ENCODE peak calls at places on chromosomes 11 and 22, in four cellular contexts. H, V, F and A are unnamed samples.

GRCh38 chr11:9726313-9727022 is 62.6 kb downstream of the SWAP70 start:
- DNase-seq in F (no peak), V (no peak), H (peak), A (peak)

GRCh38 chr11:113895367-113896155 is 9.0 kb upstream of the HTR3B start:
- DNase-seq in F (no peak), V (no peak), H (peak), A (peak)

GRCh38 chr22:27139935-27140493 is 482.6 kb downstream of the MIAT start:
- DNase-seq in F (no peak), V (no peak), H (no peak), A (no peak)

GRCh38 chr11:126647735-126648134 is 292.2 kb downstream of the ST3GAL4 start:
- DNase-seq in H (no peak), F (no peak), V (no peak), A (no peak)

GRCh38 chr11:92149996-92150395 is 74.6 kb upstream of the FAT3 start:
- DNase-seq in H (no peak), F (no peak), V (no peak), A (peak)

GRCh38 chr22:29215012-29215860 is 9.5 kb downstream of the EMID1 start:
- DNase-seq in V (no peak), F (peak), H (peak), A (no peak)

GRCh38 chr11:70732493-70733206 is 334.3 kb downstream of the CTTN start:
- DNase-seq in F (peak), V (no peak), H (no peak), A (no peak)

GRCh38 chr22:32018056-32018455 is 25.0 kb upstream of the SLC5A1 start:
- DNase-seq in F (no peak), V (no peak), H (no peak), A (no peak)

GRCh38 chr22:27986937-27987336 is 67.9 kb upstream of the PITPNB start:
- DNase-seq in V (no peak), H (no peak), F (no peak), A (no peak)

GRCh38 chr11:17735823-17736772 is 1.5 kb downstream of the KCNC1 start:
- DNase-seq in F (no peak), H (no peak), V (no peak), A (no peak)

GRCh38 chr11:27237641-27238040 is 125.4 kb downstream of the CCDC34 start:
- DNase-seq in F (no peak), V (no peak), H (no peak), A (no peak)

GRCh38 chr11:12150831-12151382 is 40.5 kb downstream of the MICAL2 start:
- DNase-seq in F (no peak), H (no peak), V (no peak), A (no peak)

GRCh38 chr11:126357055-126357962 is 1.8 kb downstream of the ST3GAL4 start:
- DNase-seq in V (no peak), F (peak), H (no peak), A (no peak)

GRCh38 chr11:64674774-64675173 is 48.2 kb downstream of the NRXN2 start:
- DNase-seq in F (no peak), V (no peak), H (no peak), A (no peak)

GRCh38 chr11:34680918-34681554 is 60.1 kb downstream of the EHF start:
- DNase-seq in F (no peak), V (no peak), H (peak), A (peak)

GRCh38 chr11:35515224-35515623 is 10.2 kb downstream of the PAMR1 start:
- DNase-seq in F (no peak), H (no peak), V (no peak), A (no peak)

GRCh38 chr11:16790484-16791240 is 52.2 kb downstream of the C11orf58 start:
- DNase-seq in F (no peak), H (no peak), V (peak), A (no peak)

GRCh38 chr11:94151311-94151710 is 22.7 kb downstream of the PANX1 start:
- DNase-seq in H (no peak), F (no peak), V (no peak), A (no peak)

GRCh38 chr11:6572215-6572614 is 31.2 kb downstream of the RRP8 start:
- DNase-seq in F (no peak), V (no peak), H (no peak), A (no peak)

GRCh38 chr11:94775576-94776327 is 7.6 kb downstream of the AMOTL1 start:
- DNase-seq in V (no peak), F (peak), H (peak), A (no peak)

GRCh38 chr11:12079726-12080556 is 30.4 kb upstream of the MICAL2 start:
- DNase-seq in F (no peak), V (no peak), H (no peak), A (no peak)

GRCh38 chr11:96448225-96448624 is 58.4 kb downstream of the JRKL start:
- DNase-seq in V (no peak), H (no peak), F (no peak), A (no peak)

GRCh38 chr22:40247976-40248375 is 70.3 kb downstream of the TNRC6B start:
- DNase-seq in V (no peak), H (no peak), F (no peak), A (no peak)

GRCh38 chr11:103079833-103080232 is 12.1 kb downstream of the DCUN1D5 start:
- DNase-seq in F (no peak), H (no peak), V (no peak), A (no peak)

GRCh38 chr11:35811783-35812182 is 132.1 kb upstream of the LDLRAD3 start:
- DNase-seq in F (no peak), H (no peak), V (peak), A (no peak)

GRCh38 chr11:78961186-78961782 is 386.6 kb upstream of the NARS2 start:
- DNase-seq in F (no peak), H (peak), V (no peak), A (no peak)

GRCh38 chr11:78860720-78861422 is 286.2 kb upstream of the NARS2 start:
- DNase-seq in H (no peak), F (no peak), V (peak), A (no peak)

GRCh38 chr22:31089101-31090100 is 8.3 kb downstream of the SMTN start:
- DNase-seq in H (no peak), F (no peak), V (peak), A (peak)